ENCODE peak calls at places on chromosomes 3 and 15, in six cellular contexts. S is activated CD4-positive, alpha-beta T cell treated with anti-CD3 and anti-CD28 coated beads, Interleukin-2, amount 10 ng/mL, durations not matched to agents 7 days and 5 days; L is ureter; B is left ventricle myocardium superior; I is D341Med; Y is HTR-8/SVneo. U is an unnamed sample.

GRCh38 chr3:30672959-30673358 is 66.6 kb downstream of the TGFBR2 start:
- DNase-seq in S (no peak), L (no peak), B (no peak), I (no peak), Y (no peak), U (no peak)

GRCh38 chr3:65406470-65406869 is 632.2 kb downstream of the MAGI1 start:
- DNase-seq in S (no peak), L (no peak), B (no peak), I (no peak), Y (no peak), U (no peak)

GRCh38 chr3:100316656-100317069 is 17.9 kb upstream of the NIT2 start:
- DNase-seq in S (peak; percentile 65), L (no peak), B (peak; percentile 39), I (peak; percentile 40), Y (peak; percentile 27), U (no peak)

GRCh38 chr3:167346171-167346570 is 33.9 kb downstream of the ZBBX start:
- DNase-seq in S (no peak), L (no peak), B (no peak), I (no peak), Y (no peak), U (no peak)

GRCh38 chr3:55191911-55192787 is 264.3 kb upstream of the LRTM1 start:
- DNase-seq in S (no peak), L (no peak), B (no peak), I (no peak), Y (peak; percentile 69), U (no peak)

GRCh38 chr15:90552162-90552928 is 22.6 kb downstream of the CRTC3 start:
- DNase-seq in S (no peak), L (no peak), B (no peak), I (no peak), Y (no peak), U (no peak)

GRCh38 chr3:59418836-59419235 is 369.0 kb upstream of the CFAP20DC start:
- DNase-seq in S (no peak), L (no peak), B (no peak), I (no peak), Y (no peak), U (no peak)

GRCh38 chr3:168431436-168431835 is 335.7 kb upstream of the GOLIM4 start:
- DNase-seq in S (no peak), L (no peak), B (no peak), I (no peak), Y (no peak), U (no peak)

GRCh38 chr3:125512135-125512920 is 7.7 kb downstream of the SNX4 start:
- DNase-seq in S (no peak), L (no peak), B (no peak), I (peak; percentile 34), Y (peak; percentile 12), U (peak; percentile 7)

GRCh38 chr3:129502641-129503386 is 25.6 kb upstream of the RHO start:
- DNase-seq in S (no peak), L (no peak), B (peak; percentile 68), I (no peak), Y (no peak), U (no peak)

GRCh38 chr15:49015896-49016295 is 30.4 kb downstream of the SECISBP2L start:
- DNase-seq in S (no peak), L (no peak), B (no peak), I (no peak), Y (no peak), U (no peak)

GRCh38 chr3:55252921-55253320 is 234.2 kb downstream of the WNT5A start:
- DNase-seq in S (no peak), L (no peak), B (no peak), I (no peak), Y (no peak), U (no peak)

GRCh38 chr3:52277972-52278509 is 408 bp downstream of the WDR82 start:
- DNase-seq in S (peak; percentile 64), L (no peak), B (no peak), I (peak; percentile 84), Y (peak; percentile 51), U (no peak)

GRCh38 chr3:185939721-185940120 is 1.9 kb upstream of the TRA2B start:
- DNase-seq in S (no peak), L (no peak), B (no peak), I (no peak), Y (no peak), U (no peak)

GRCh38 chr15:49137861-49138260 is 17.5 kb downstream of the COPS2 start:
- DNase-seq in S (no peak), L (no peak), B (no peak), I (no peak), Y (no peak), U (no peak)

GRCh38 chr3:37443363-37444035 is 269.1 kb upstream of the LRRFIP2 start:
- DNase-seq in S (no peak), L (no peak), B (no peak), I (no peak), Y (no peak), U (no peak)

GRCh38 chr3:25044762-25045161 is 383.3 kb upstream of the RARB start:
- DNase-seq in S (no peak), L (no peak), B (no peak), I (no peak), Y (no peak), U (no peak)

GRCh38 chr3:148866261-148866660 is 1.2 kb downstream of the CPA3 start:
- DNase-seq in S (no peak), L (no peak), B (no peak), I (no peak), Y (peak; percentile 71), U (no peak)

GRCh38 chr3:50525987-50526386 is 22.6 kb upstream of the CACNA2D2 start:
- DNase-seq in S (peak; percentile 74), L (peak; percentile 57), B (peak; percentile 58), I (no peak), Y (peak; percentile 66), U (no peak)

GRCh38 chr3:175433026-175433668 is 574.0 kb downstream of the NAALADL2 start:
- DNase-seq in S (no peak), L (no peak), B (no peak), I (no peak), Y (no peak), U (no peak)

GRCh38 chr3:185084883-185085282 is 68.0 kb downstream of the C3orf70 start:
- DNase-seq in S (no peak), L (no peak), B (no peak), I (no peak), Y (peak; percentile 55), U (no peak)

GRCh38 chr3:188516515-188516914 is 362.6 kb downstream of the LPP start:
- DNase-seq in S (no peak), L (no peak), B (no peak), I (no peak), Y (no peak), U (no peak)

GRCh38 chr3:125683067-125683844 is 88.0 kb upstream of the OSBPL11 start:
- DNase-seq in S (no peak), L (peak; percentile 75), B (peak; percentile 73), I (no peak), Y (no peak), U (no peak)

GRCh38 chr3:117278424-117279190 is 569.0 kb downstream of the TUSC7 start:
- DNase-seq in S (no peak), L (no peak), B (no peak), I (no peak), Y (no peak), U (no peak)

GRCh38 chr3:184670091-184670602 is 41.7 kb downstream of the MAGEF1 start:
- DNase-seq in S (no peak), L (no peak), B (no peak), I (no peak), Y (no peak), U (no peak)

GRCh38 chr3:134620476-134621115 is 30.2 kb downstream of the KY start:
- DNase-seq in S (no peak), L (no peak), B (no peak), I (peak; percentile 5), Y (no peak), U (no peak)

GRCh38 chr3:110773413-110773954 is 298.1 kb upstream of the NECTIN3 start:
- DNase-seq in S (no peak), L (no peak), B (no peak), I (no peak), Y (peak; percentile 57), U (peak; percentile 66)

GRCh38 chr15:49439678-49440375 is 16.8 kb downstream of the FGF7 start:
- DNase-seq in S (no peak), L (no peak), B (no peak), I (no peak), Y (no peak), U (no peak)